ENCODE peak calls at places on chromosomes 12 and 14, in nine cellular contexts. One of them, this sample, is unnamed.

GRCh38 chr12:48037267-48037915 is 33.1 kb upstream of the COL2A1 start:
- DNase-seq in A673: peak
- DNase-seq in CD8-positive, alpha-beta memory T cell: no peak
- DNase-seq in GM12878: no peak
- DNase-seq in adrenal gland: no peak
- DNase-seq in CD4-positive, alpha-beta T cell: no peak
- DNase-seq in aorta: no peak
- DNase-seq in A549: no peak
- DNase-seq in CD4-positive, alpha-beta memory T cell: no peak
- DNase-seq in this sample: no peak

GRCh38 chr14:88036422-88036821 is 31.5 kb downstream of the GPR65 start:
- DNase-seq in A673: no peak
- DNase-seq in CD8-positive, alpha-beta memory T cell: no peak
- DNase-seq in GM12878: no peak
- DNase-seq in adrenal gland: no peak
- DNase-seq in CD4-positive, alpha-beta T cell: no peak
- DNase-seq in aorta: no peak
- DNase-seq in A549: no peak
- DNase-seq in CD4-positive, alpha-beta memory T cell: no peak
- DNase-seq in this sample: no peak

GRCh38 chr14:54420478-54421116 is 20.6 kb downstream of the CNIH1 start:
- DNase-seq in A673: peak
- DNase-seq in CD8-positive, alpha-beta memory T cell: no peak
- DNase-seq in GM12878: no peak
- DNase-seq in adrenal gland: peak
- DNase-seq in CD4-positive, alpha-beta T cell: no peak
- DNase-seq in aorta: no peak
- DNase-seq in A549: peak
- DNase-seq in CD4-positive, alpha-beta memory T cell: no peak
- DNase-seq in this sample: peak

GRCh38 chr14:95227279-95227860 is 70.0 kb upstream of the DICER1 start:
- DNase-seq in A673: no peak
- DNase-seq in CD8-positive, alpha-beta memory T cell: no peak
- DNase-seq in GM12878: no peak
- DNase-seq in adrenal gland: no peak
- DNase-seq in CD4-positive, alpha-beta T cell: no peak
- DNase-seq in aorta: no peak
- DNase-seq in A549: no peak
- DNase-seq in CD4-positive, alpha-beta memory T cell: no peak
- DNase-seq in this sample: no peak

GRCh38 chr12:608413-608812 is 54.8 kb downstream of the NINJ2 start:
- DNase-seq in A673: no peak
- DNase-seq in CD8-positive, alpha-beta memory T cell: no peak
- DNase-seq in GM12878: no peak
- DNase-seq in adrenal gland: no peak
- DNase-seq in CD4-positive, alpha-beta T cell: no peak
- DNase-seq in aorta: no peak
- DNase-seq in A549: no peak
- DNase-seq in CD4-positive, alpha-beta memory T cell: no peak
- DNase-seq in this sample: no peak

GRCh38 chr12:103975368-103975767 is 9.7 kb downstream of the TDG start:
- DNase-seq in A673: no peak
- DNase-seq in CD8-positive, alpha-beta memory T cell: no peak
- DNase-seq in GM12878: no peak
- DNase-seq in adrenal gland: no peak
- DNase-seq in CD4-positive, alpha-beta T cell: no peak
- DNase-seq in aorta: no peak
- DNase-seq in A549: no peak
- DNase-seq in CD4-positive, alpha-beta memory T cell: no peak
- DNase-seq in this sample: no peak

GRCh38 chr14:32366256-32366655 is 37.2 kb downstream of the AKAP6 start:
- DNase-seq in A673: peak
- DNase-seq in CD8-positive, alpha-beta memory T cell: no peak
- DNase-seq in GM12878: no peak
- DNase-seq in adrenal gland: no peak
- DNase-seq in CD4-positive, alpha-beta T cell: no peak
- DNase-seq in aorta: no peak
- DNase-seq in A549: peak
- DNase-seq in CD4-positive, alpha-beta memory T cell: no peak
- DNase-seq in this sample: no peak

GRCh38 chr12:5452569-5452968 is 20.7 kb downstream of the NTF3 start:
- DNase-seq in A673: no peak
- DNase-seq in CD8-positive, alpha-beta memory T cell: no peak
- DNase-seq in GM12878: no peak
- DNase-seq in adrenal gland: no peak
- DNase-seq in CD4-positive, alpha-beta T cell: no peak
- DNase-seq in aorta: no peak
- DNase-seq in A549: no peak
- DNase-seq in CD4-positive, alpha-beta memory T cell: no peak
- DNase-seq in this sample: no peak

GRCh38 chr12:104517880-104518279 is 61.1 kb downstream of the CHST11 start:
- DNase-seq in A673: no peak
- DNase-seq in CD8-positive, alpha-beta memory T cell: no peak
- DNase-seq in GM12878: no peak
- DNase-seq in adrenal gland: no peak
- DNase-seq in CD4-positive, alpha-beta T cell: no peak
- DNase-seq in aorta: no peak
- DNase-seq in A549: no peak
- DNase-seq in CD4-positive, alpha-beta memory T cell: no peak
- DNase-seq in this sample: no peak

GRCh38 chr14:30158299-30158698 is 230.7 kb upstream of the PRKD1 start:
- DNase-seq in A673: no peak
- DNase-seq in CD8-positive, alpha-beta memory T cell: no peak
- DNase-seq in GM12878: no peak
- DNase-seq in adrenal gland: no peak
- DNase-seq in CD4-positive, alpha-beta T cell: no peak
- DNase-seq in aorta: no peak
- DNase-seq in A549: no peak
- DNase-seq in CD4-positive, alpha-beta memory T cell: no peak
- DNase-seq in this sample: no peak

DNA sequence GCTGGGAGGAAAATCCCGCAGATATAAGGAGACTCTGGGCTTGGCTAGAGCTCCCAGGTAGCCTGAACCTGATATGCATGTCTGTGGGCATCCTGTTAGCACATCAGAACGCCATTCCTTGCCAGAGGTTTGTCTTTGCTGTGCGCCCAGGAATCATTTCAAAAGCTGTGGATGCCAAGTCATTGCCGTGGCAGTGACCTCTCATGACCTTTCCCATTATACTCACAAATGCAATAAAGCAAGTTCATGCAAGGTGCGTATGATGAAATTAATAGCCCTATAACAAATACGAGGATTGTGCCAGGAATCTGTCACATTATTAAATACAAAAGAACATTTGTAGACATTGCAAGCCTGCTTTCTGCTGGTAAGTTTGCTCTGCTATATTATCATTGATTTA is 229.1 kb upstream of the PELI2 start:
- DNase-seq in A673: no peak
- DNase-seq in CD8-positive, alpha-beta memory T cell: no peak
- DNase-seq in GM12878: no peak
- DNase-seq in adrenal gland: no peak
- DNase-seq in CD4-positive, alpha-beta T cell: no peak
- DNase-seq in aorta: no peak
- DNase-seq in A549: peak
- DNase-seq in CD4-positive, alpha-beta memory T cell: no peak
- DNase-seq in this sample: no peak
- H3K27ac ChIP-seq in A673: no peak
- H3K27ac ChIP-seq in CD8-positive, alpha-beta memory T cell: no peak
- H3K27ac ChIP-seq in GM12878: no peak
- H3K27ac ChIP-seq in adrenal gland: no peak
- H3K27ac ChIP-seq in CD4-positive, alpha-beta T cell: no peak
- H3K27ac ChIP-seq in aorta: no peak
- H3K27ac ChIP-seq in A549: peak
- H3K27ac ChIP-seq in CD4-positive, alpha-beta memory T cell: no peak
- H3K27ac ChIP-seq in this sample: no peak

DNA sequence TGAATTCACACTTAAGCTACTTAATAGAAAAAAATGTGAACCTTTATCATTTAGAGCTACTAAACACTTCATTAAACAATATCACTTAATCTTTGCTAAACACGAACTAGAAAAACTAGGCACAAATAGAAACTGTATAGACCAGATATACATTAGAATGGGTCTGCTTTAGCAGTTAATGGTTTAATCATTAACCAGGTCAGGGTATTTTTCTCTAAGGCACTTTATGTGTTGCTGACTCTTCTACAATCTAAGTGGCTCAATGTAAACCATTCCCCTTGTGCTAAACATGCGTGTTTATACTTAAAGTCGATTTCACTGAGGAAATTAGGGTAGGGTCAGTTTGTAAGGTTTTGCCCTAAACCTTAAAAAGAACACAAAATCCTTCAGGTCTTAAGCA is 29.7 kb downstream of the TMCC3 start:
- DNase-seq in A673: no peak
- DNase-seq in CD8-positive, alpha-beta memory T cell: no peak
- DNase-seq in GM12878: no peak
- DNase-seq in adrenal gland: no peak
- DNase-seq in CD4-positive, alpha-beta T cell: no peak
- DNase-seq in aorta: no peak
- DNase-seq in A549: no peak
- DNase-seq in CD4-positive, alpha-beta memory T cell: no peak
- DNase-seq in this sample: no peak
- H3K27ac ChIP-seq in A673: no peak
- H3K27ac ChIP-seq in CD8-positive, alpha-beta memory T cell: no peak
- H3K27ac ChIP-seq in GM12878: peak
- H3K27ac ChIP-seq in adrenal gland: no peak
- H3K27ac ChIP-seq in CD4-positive, alpha-beta T cell: no peak
- H3K27ac ChIP-seq in aorta: no peak
- H3K27ac ChIP-seq in A549: no peak
- H3K27ac ChIP-seq in CD4-positive, alpha-beta memory T cell: no peak
- H3K27ac ChIP-seq in this sample: no peak

GRCh38 chr12:21939435-21939834 is 1.8 kb downstream of the ABCC9 start:
- DNase-seq in A673: no peak
- DNase-seq in CD8-positive, alpha-beta memory T cell: no peak
- DNase-seq in GM12878: no peak
- DNase-seq in adrenal gland: no peak
- DNase-seq in CD4-positive, alpha-beta T cell: no peak
- DNase-seq in aorta: no peak
- DNase-seq in A549: no peak
- DNase-seq in CD4-positive, alpha-beta memory T cell: no peak
- DNase-seq in this sample: no peak

GRCh38 chr12:21940549-21940948 is 677 bp downstream of the ABCC9 start:
- DNase-seq in A673: no peak
- DNase-seq in CD8-positive, alpha-beta memory T cell: no peak
- DNase-seq in GM12878: no peak
- DNase-seq in adrenal gland: no peak
- DNase-seq in CD4-positive, alpha-beta T cell: no peak
- DNase-seq in aorta: no peak
- DNase-seq in A549: no peak
- DNase-seq in CD4-positive, alpha-beta memory T cell: no peak
- DNase-seq in this sample: no peak

GRCh38 chr12:21941522-21942376 is 523 bp upstream of the ABCC9 start:
- DNase-seq in A673: peak
- DNase-seq in CD8-positive, alpha-beta memory T cell: no peak
- DNase-seq in GM12878: no peak
- DNase-seq in adrenal gland: peak
- DNase-seq in CD4-positive, alpha-beta T cell: no peak
- DNase-seq in aorta: peak
- DNase-seq in A549: no peak
- DNase-seq in CD4-positive, alpha-beta memory T cell: no peak
- DNase-seq in this sample: no peak

GRCh38 chr12:21942377-21942703 is 1.1 kb upstream of the ABCC9 start:
- DNase-seq in A673: no peak
- DNase-seq in CD8-positive, alpha-beta memory T cell: no peak
- DNase-seq in GM12878: no peak
- DNase-seq in adrenal gland: no peak
- DNase-seq in CD4-positive, alpha-beta T cell: no peak
- DNase-seq in aorta: no peak
- DNase-seq in A549: no peak
- DNase-seq in CD4-positive, alpha-beta memory T cell: no peak
- DNase-seq in this sample: no peak

DNA sequence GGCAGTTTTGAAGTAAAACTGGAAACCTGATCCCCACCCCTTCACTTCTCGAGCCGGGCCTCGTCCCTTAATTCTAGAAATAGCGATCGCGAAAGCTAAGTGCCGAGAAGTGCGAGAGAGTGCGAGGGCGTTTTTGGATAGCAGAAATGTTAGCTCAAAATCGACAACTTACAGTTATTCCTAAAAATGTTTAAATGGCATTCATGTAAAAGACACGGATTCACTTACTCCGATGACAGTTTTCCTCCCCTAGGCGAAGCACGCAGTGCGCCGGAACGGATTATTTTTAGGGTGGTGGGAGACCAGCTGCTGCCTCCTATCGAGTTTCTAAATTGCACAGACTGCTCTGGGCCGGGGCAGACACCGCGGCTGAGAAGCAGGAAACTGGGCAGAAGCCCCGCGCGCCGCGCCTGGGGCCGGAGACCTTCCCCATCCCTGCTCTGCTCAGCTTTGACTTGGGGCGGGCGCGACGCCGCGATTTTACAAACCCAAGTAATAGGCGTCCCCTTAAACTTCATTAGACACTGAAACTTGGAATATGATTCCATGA is at the start of gene ABCC9:
- DNase-seq in A673: peak
- DNase-seq in CD8-positive, alpha-beta memory T cell: no peak
- DNase-seq in GM12878: no peak
- DNase-seq in adrenal gland: peak
- DNase-seq in CD4-positive, alpha-beta T cell: no peak
- DNase-seq in aorta: peak
- DNase-seq in A549: no peak
- DNase-seq in CD4-positive, alpha-beta memory T cell: peak
- DNase-seq in this sample: no peak
- H3K27ac ChIP-seq in A673: no peak
- H3K27ac ChIP-seq in CD8-positive, alpha-beta memory T cell: no peak
- H3K27ac ChIP-seq in GM12878: no peak
- H3K27ac ChIP-seq in adrenal gland: no peak
- H3K27ac ChIP-seq in CD4-positive, alpha-beta T cell: no peak
- H3K27ac ChIP-seq in aorta: peak
- H3K27ac ChIP-seq in A549: no peak
- H3K27ac ChIP-seq in CD4-positive, alpha-beta memory T cell: no peak
- H3K27ac ChIP-seq in this sample: no peak

GRCh38 chr12:4302881-4303280 is 18.1 kb upstream of the TIGAR start:
- DNase-seq in A673: no peak
- DNase-seq in CD8-positive, alpha-beta memory T cell: no peak
- DNase-seq in GM12878: no peak
- DNase-seq in adrenal gland: no peak
- DNase-seq in CD4-positive, alpha-beta T cell: no peak
- DNase-seq in aorta: no peak
- DNase-seq in A549: no peak
- DNase-seq in CD4-positive, alpha-beta memory T cell: no peak
- DNase-seq in this sample: no peak

GRCh38 chr12:4312251-4312650 is 8.8 kb upstream of the TIGAR start:
- DNase-seq in A673: no peak
- DNase-seq in CD8-positive, alpha-beta memory T cell: no peak
- DNase-seq in GM12878: no peak
- DNase-seq in adrenal gland: no peak
- DNase-seq in CD4-positive, alpha-beta T cell: no peak
- DNase-seq in aorta: no peak
- DNase-seq in A549: no peak
- DNase-seq in CD4-positive, alpha-beta memory T cell: no peak
- DNase-seq in this sample: no peak

GRCh38 chr12:4303750-4304149 is 17.3 kb upstream of the TIGAR start:
- DNase-seq in A673: no peak
- DNase-seq in CD8-positive, alpha-beta memory T cell: no peak
- DNase-seq in GM12878: no peak
- DNase-seq in adrenal gland: no peak
- DNase-seq in CD4-positive, alpha-beta T cell: no peak
- DNase-seq in aorta: no peak
- DNase-seq in A549: no peak
- DNase-seq in CD4-positive, alpha-beta memory T cell: no peak
- DNase-seq in this sample: no peak

GRCh38 chr12:4308334-4308960 is 12.6 kb upstream of the TIGAR start:
- DNase-seq in A673: no peak
- DNase-seq in CD8-positive, alpha-beta memory T cell: no peak
- DNase-seq in GM12878: no peak
- DNase-seq in adrenal gland: peak
- DNase-seq in CD4-positive, alpha-beta T cell: no peak
- DNase-seq in aorta: no peak
- DNase-seq in A549: no peak
- DNase-seq in CD4-positive, alpha-beta memory T cell: no peak
- DNase-seq in this sample: no peak

GRCh38 chr12:4307593-4308333 is 13.2 kb upstream of the TIGAR start:
- DNase-seq in A673: peak
- DNase-seq in CD8-positive, alpha-beta memory T cell: no peak
- DNase-seq in GM12878: no peak
- DNase-seq in adrenal gland: peak
- DNase-seq in CD4-positive, alpha-beta T cell: no peak
- DNase-seq in aorta: no peak
- DNase-seq in A549: peak
- DNase-seq in CD4-positive, alpha-beta memory T cell: no peak
- DNase-seq in this sample: peak
- H3K27ac ChIP-seq in A673: no peak
- H3K27ac ChIP-seq in CD8-positive, alpha-beta memory T cell: no peak
- H3K27ac ChIP-seq in GM12878: no peak
- H3K27ac ChIP-seq in adrenal gland: no peak
- H3K27ac ChIP-seq in CD4-positive, alpha-beta T cell: no peak
- H3K27ac ChIP-seq in aorta: no peak
- H3K27ac ChIP-seq in A549: no peak
- H3K27ac ChIP-seq in CD4-positive, alpha-beta memory T cell: no peak
- H3K27ac ChIP-seq in this sample: no peak

This sample was measured in OCI-LY7.